ENCODE peak calls at places on chromosomes 11 and 22, in four cellular contexts. P is heart left ventricle, V is foreskin fibroblast, N is cardiac muscle cell. I is an unnamed sample.

GRCh38 chr11:68714047-68714856 is 29.9 kb downstream of the GAL start:
- DNase-seq in V (no peak), P (no peak), N (peak; percentile 62), I (no peak)

GRCh38 chr11:76695767-76696166 is 25.2 kb upstream of the LRRC32 start:
- DNase-seq in N (no peak), P (peak; percentile 14), V (no peak), I (no peak)

GRCh38 chr11:101909087-101909486 is 5.7 kb upstream of the CEP126 start:
- DNase-seq in V (peak; percentile 4), N (no peak), P (no peak), I (no peak)

GRCh38 chr11:101686514-101686913 is 102.7 kb upstream of the TRPC6 start:
- DNase-seq in V (peak; percentile 91), N (no peak), P (no peak), I (peak; percentile 34)

GRCh38 chr11:128802358-128802981 is 64.6 kb downstream of the KCNJ1 start:
- DNase-seq in N (peak; percentile 47), V (peak; percentile 55), P (no peak), I (no peak)

GRCh38 chr11:10784229-10785145 is 24.2 kb downstream of the EIF4G2 start:
- DNase-seq in P (no peak), N (peak; percentile 74), V (peak; percentile 19), I (no peak)

GRCh38 chr11:119807402-119807801 is 78.4 kb upstream of the NECTIN1 start:
- DNase-seq in N (no peak), P (no peak), V (no peak), I (no peak)

GRCh38 chr11:116454020-116454645 is 318.7 kb downstream of the BUD13 start:
- DNase-seq in P (no peak), V (peak; percentile 3), N (peak; percentile 48), I (peak; percentile 8)

GRCh38 chr11:120752668-120753067 is 241.1 kb downstream of the GRIK4 start:
- DNase-seq in N (no peak), P (no peak), V (no peak), I (no peak)

GRCh38 chr22:26170795-26171194 is 1.5 kb downstream of the SEZ6L start:
- DNase-seq in N (peak; percentile 85), P (no peak), V (no peak), I (no peak)

GRCh38 chr22:39534591-39535301 is 2.2 kb upstream of the RPS19BP1 start:
- DNase-seq in P (peak; percentile 90), V (peak; percentile 86), N (peak; percentile 87), I (no peak)

GRCh38 chr11:130601141-130601540 is 152.7 kb downstream of the ADAMTS15 start:
- DNase-seq in N (peak; percentile 58), V (peak; percentile 92), P (peak; percentile 80), I (no peak)

GRCh38 chr22:25692392-25692791 is 49.6 kb upstream of the MYO18B start:
- DNase-seq in V (no peak), P (no peak), N (no peak), I (no peak)

GRCh38 chr11:17513853-17514252 is 30.4 kb downstream of the USH1C start:
- DNase-seq in V (no peak), P (no peak), N (no peak), I (no peak)

GRCh38 chr22:35894937-35895708 is 133.5 kb downstream of the RBFOX2 start:
- DNase-seq in N (peak; percentile 78), V (peak; percentile 91), P (no peak), I (peak; percentile 88)

GRCh38 chr22:43315687-43316217 is 27.4 kb downstream of the SCUBE1 start:
- DNase-seq in P (no peak), V (no peak), N (no peak), I (no peak)

GRCh38 chr11:40215605-40216004 is 1243.8 kb downstream of the LRRC4C start:
- DNase-seq in P (no peak), V (no peak), N (no peak), I (no peak)

GRCh38 chr22:21981874-21982273 is 713 bp downstream of the TOP3B start:
- DNase-seq in V (no peak), P (no peak), N (no peak), I (no peak)

GRCh38 chr11:85930879-85931366 is 75.7 kb downstream of the CCDC83 start:
- DNase-seq in N (no peak), P (no peak), V (no peak), I (no peak)

GRCh38 chr11:27083241-27083640 is 42.6 kb downstream of the BBOX1 start:
- DNase-seq in N (no peak), P (no peak), V (no peak), I (no peak)

GRCh38 chr11:17786824-17787525 is 52.4 kb downstream of the KCNC1 start:
- DNase-seq in V (peak; percentile 96), N (no peak), P (no peak), I (peak; percentile 49)

GRCh38 chr11:2077061-2077802 is 62.0 kb downstream of the IGF2 start:
- DNase-seq in V (peak; percentile 79), P (no peak), N (no peak), I (no peak)

GRCh38 chr11:74634537-74634936 is 42.2 kb downstream of the POLD3 start:
- DNase-seq in V (peak; percentile 49), P (no peak), N (no peak), I (no peak)
- TF ChIP-seq CTCF in V (peak; percentile 53), P (no peak), N (peak; percentile 50), I (peak; percentile 50)

GRCh38 chr11:29251738-29252137 is 765.1 kb downstream of the KCNA4 start:
- DNase-seq in P (no peak), V (no peak), N (no peak), I (no peak)

GRCh38 chr11:29255401-29255800 is 761.4 kb downstream of the KCNA4 start:
- DNase-seq in P (no peak), V (no peak), N (no peak), I (no peak)

GRCh38 chr11:29249713-29250112 is 767.1 kb downstream of the KCNA4 start:
- DNase-seq in N (no peak), P (no peak), V (no peak), I (no peak)
- H3K4me3 ChIP-seq in N (no peak overlapping the region), P (no peak overlapping the region), V (no peak overlapping the region), I (no peak overlapping the region)

DNA sequence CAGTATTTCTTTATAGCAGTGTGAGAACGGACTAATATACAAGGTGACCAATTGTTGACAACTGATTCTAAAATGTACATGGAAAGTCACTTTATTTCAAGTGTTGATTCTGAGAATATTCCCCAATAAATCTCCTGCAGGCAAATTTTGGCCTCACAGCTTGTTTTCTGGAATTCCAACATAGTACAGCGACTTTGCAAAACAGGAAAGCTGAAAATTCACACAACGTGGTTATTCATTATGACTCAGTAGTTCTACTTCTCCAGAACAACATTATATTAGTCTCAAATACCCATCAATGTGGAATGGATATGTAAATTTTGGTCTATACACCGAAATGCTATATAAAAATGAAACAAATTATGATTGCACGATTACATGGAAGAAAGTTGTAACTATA is 22.5 kb upstream of the OR5AN1 start:
- DNase-seq in N (no peak), V (no peak), P (no peak), I (no peak)
- TF ChIP-seq CTCF in N (no peak), V (no peak), P (no peak), I (no peak)

GRCh38 chr22:46534177-46534776 is 3.1 kb downstream of the CELSR1 start:
- DNase-seq in N (no peak), P (no peak), V (no peak), I (no peak)
- H3K4me3 ChIP-seq in N (no peak overlapping the region), P (no peak overlapping the region), V (no peak overlapping the region), I (no peak overlapping the region)

DNA sequence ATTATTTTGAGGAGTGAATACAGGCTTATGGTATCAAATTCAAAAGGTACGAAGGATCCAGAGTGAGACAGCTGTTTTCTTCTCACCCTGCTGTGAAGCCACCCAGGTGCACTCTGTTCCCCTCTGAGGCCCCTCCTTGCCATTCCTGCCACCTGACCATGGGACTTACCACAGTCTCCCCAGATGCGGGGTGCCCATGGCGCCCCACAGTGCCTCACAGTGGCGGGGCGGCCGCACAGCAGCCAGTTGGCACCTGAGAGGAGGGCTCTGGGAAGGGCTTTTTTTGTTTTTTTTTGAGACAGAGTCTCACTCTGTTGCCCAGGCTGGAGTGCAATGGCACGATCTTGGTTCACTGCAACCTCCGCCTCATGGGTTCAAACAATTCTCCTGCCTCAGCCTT is 151.7 kb downstream of the CEP164 start:
- DNase-seq in V (no peak), P (no peak), N (no peak), I (no peak)
- TF ChIP-seq CTCF in V (no peak), P (no peak), N (no peak), I (no peak)

GRCh38 chr22:23836281-23836680 is 2.5 kb downstream of the DERL3 start:
- DNase-seq in P (no peak), V (no peak), N (no peak), I (no peak)

GRCh38 chr22:23836692-23837495 is 1.9 kb downstream of the DERL3 start:
- DNase-seq in P (no peak), V (no peak), N (no peak), I (no peak)

GRCh38 chr22:23837496-23837859 is 1.3 kb downstream of the DERL3 start:
- DNase-seq in V (no peak), N (no peak), P (no peak), I (no peak)

GRCh38 chr22:23838686-23839468 is at the start of gene DERL3:
- DNase-seq in N (peak; percentile 99), V (peak; percentile 96), P (peak; percentile 99), I (peak; percentile 56)

GRCh38 chr22:23837911-23838685 is 708 bp downstream of the DERL3 start:
- DNase-seq in N (no peak), V (no peak), P (no peak), I (no peak)
- H3K4me3 ChIP-seq in N (peak overlapping the region; percentile 35), V (no peak overlapping the region), P (peak overlapping the region; percentile 6), I (no peak overlapping the region)

GRCh38 chr11:64007160-64007628 is 21.0 kb downstream of the OTUB1 start:
- DNase-seq in N (peak; percentile 49), P (no peak), V (peak; percentile 80), I (no peak)

GRCh38 chr11:64006468-64006867 is 20.2 kb downstream of the OTUB1 start:
- DNase-seq in V (peak; percentile 14), N (no peak), P (no peak), I (no peak)

GRCh38 chr11:64008283-64008931 is 22.2 kb downstream of the OTUB1 start:
- DNase-seq in V (no peak), P (no peak), N (no peak), I (no peak)

GRCh38 chr11:64009234-64009633 is 23.0 kb downstream of the OTUB1 start:
- DNase-seq in N (no peak), P (no peak), V (no peak), I (no peak)

GRCh38 chr11:64007629-64008282 is 21.5 kb downstream of the OTUB1 start:
- DNase-seq in N (peak; percentile 90), P (peak; percentile 88), V (peak; percentile 76), I (no peak)
- TF ChIP-seq CTCF in N (peak; percentile 34), P (peak; percentile 12), V (no peak), I (peak; percentile 13)

DNA sequence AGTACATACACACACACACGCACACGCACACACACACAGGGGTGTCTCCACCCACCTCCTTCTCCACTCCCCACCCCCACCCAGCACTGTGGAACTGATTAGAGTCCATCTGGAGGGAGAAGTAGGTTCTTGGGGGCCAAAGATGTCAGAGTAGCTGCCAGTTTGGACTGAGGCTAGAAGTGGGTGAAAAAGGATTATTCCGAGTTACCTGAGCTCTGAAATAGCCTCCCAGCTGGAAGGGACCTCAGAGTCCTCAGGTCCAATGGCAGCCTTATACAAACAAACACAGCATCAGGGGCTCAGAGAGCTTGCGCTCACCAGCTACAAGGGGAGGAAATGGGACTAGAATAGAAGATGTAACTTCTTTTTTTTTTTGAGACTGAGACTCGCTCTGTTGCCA is 20.8 kb downstream of the IL10RA start:
- DNase-seq in V (no peak), N (no peak), P (no peak), I (no peak)
- H3K4me3 ChIP-seq in V (no peak overlapping the region), N (no peak overlapping the region), P (no peak overlapping the region), I (no peak overlapping the region)

I was measured in AG09309.